ENCODE peak calls at places on chromosome 7, in four cellular contexts. K is right lobe of liver; G is CD4-positive, alpha-beta T cell; X is NCI-H345. A is an unnamed sample.

GRCh38 chr7:116380030-116380429 is 119.5 kb upstream of the CAV2 start:
- DNase-seq in K (no peak), G (no peak), X (no peak), A (no peak)

GRCh38 chr7:3922175-3922635 is 621.2 kb downstream of the SDK1 start:
- DNase-seq in K (no peak), G (no peak), X (peak), A (no peak)

GRCh38 chr7:25900245-25900644 is 251.8 kb upstream of the NFE2L3 start:
- DNase-seq in K (no peak), G (no peak), X (no peak), A (no peak)

GRCh38 chr7:155918720-155919399 is 106.6 kb upstream of the SHH start:
- DNase-seq in K (peak), G (no peak), X (no peak), A (no peak)

GRCh38 chr7:148461780-148462179 is 128.8 kb upstream of the C7orf33 start:
- DNase-seq in K (no peak), G (no peak), X (no peak), A (no peak)

GRCh38 chr7:117119192-117119924 is 166.1 kb downstream of the ST7 start:
- DNase-seq in K (peak), G (peak), X (peak), A (peak)

GRCh38 chr7:123533929-123534382 is 439 bp downstream of the IQUB start:
- DNase-seq in K (no peak), G (no peak), X (peak), A (no peak)

GRCh38 chr7:130880668-130881067 is 146.7 kb upstream of the KLF14 start:
- DNase-seq in K (no peak), G (no peak), X (no peak), A (no peak)

GRCh38 chr7:28481131-28481926 is 69.0 kb downstream of the CREB5 start:
- DNase-seq in K (no peak), G (no peak), X (no peak), A (no peak)

A was measured in NCI-H524.